ENCODE peak calls at places on chromosomes 1 and 21, in eight cellular contexts. U, B, V, E, G, K, X and D are unnamed samples. For H3K4me1, the result is how much of the 10 kb centered on the place peaks cover.

GRCh38 chr1:44723064-44723463 is 7.9 kb downstream of the RNU5D-1 start:
- DNase-seq in U (no peak), B (no peak), V (no peak), E (no peak), G (no peak), K (no peak), X (no peak), D (no peak)

GRCh38 chr1:47183308-47184089 is 6.3 kb downstream of the PDZK1IP1 start:
- DNase-seq in U (no peak), B (no peak), V (no peak), E (no peak), G (peak), K (no peak), X (no peak), D (no peak)

GRCh38 chr1:41240806-41241747 is 1.0 kb downstream of the SCMH1 start:
- DNase-seq in U (peak), B (peak), V (peak), E (peak), G (peak), K (peak), X (peak), D (peak)

GRCh38 chr1:237041795-237042466 is at the start of gene RYR2:
- DNase-seq in U (no peak), B (no peak), V (no peak), E (peak), G (no peak), K (peak), X (no peak), D (peak)

GRCh38 chr1:215523128-215523861 is 43.8 kb upstream of the KCTD3 start:
- DNase-seq in U (no peak), B (peak), V (no peak), E (no peak), G (no peak), K (no peak), X (no peak), D (no peak)

GRCh38 chr1:154714638-154715037 is 106.7 kb upstream of the ADAR start:
- DNase-seq in U (peak), B (peak), V (no peak), E (no peak), G (peak), K (no peak), X (peak), D (no peak)

GRCh38 chr1:176058686-176059085 is 148.4 kb downstream of the COP1 start:
- DNase-seq in U (peak), B (peak), V (no peak), E (no peak), G (no peak), K (no peak), X (no peak), D (no peak)

GRCh38 chr1:77832889-77833288 is 53.4 kb downstream of the MIGA1 start:
- DNase-seq in U (no peak), B (peak), V (no peak), E (no peak), G (no peak), K (no peak), X (no peak), D (no peak)

GRCh38 chr21:41767606-41768370 is 936 bp upstream of the RIPK4 start:
- DNase-seq in U (peak), B (peak), V (no peak), E (no peak), G (no peak), K (no peak), X (no peak), D (no peak)

GRCh38 chr1:47211796-47212269 is 20.2 kb downstream of the TAL1 start:
- DNase-seq in U (peak), B (no peak), V (no peak), E (peak), G (no peak), K (peak), X (no peak), D (peak)

GRCh38 chr1:53686371-53687267 is 52.3 kb downstream of the GLIS1 start:
- DNase-seq in U (no peak), B (peak), V (no peak), E (no peak), G (no peak), K (no peak), X (no peak), D (no peak)

GRCh38 chr1:156491151-156491949 is 9.2 kb downstream of the MEF2D start:
- DNase-seq in U (no peak), B (no peak), V (no peak), E (no peak), G (no peak), K (no peak), X (no peak), D (peak)

DNA sequence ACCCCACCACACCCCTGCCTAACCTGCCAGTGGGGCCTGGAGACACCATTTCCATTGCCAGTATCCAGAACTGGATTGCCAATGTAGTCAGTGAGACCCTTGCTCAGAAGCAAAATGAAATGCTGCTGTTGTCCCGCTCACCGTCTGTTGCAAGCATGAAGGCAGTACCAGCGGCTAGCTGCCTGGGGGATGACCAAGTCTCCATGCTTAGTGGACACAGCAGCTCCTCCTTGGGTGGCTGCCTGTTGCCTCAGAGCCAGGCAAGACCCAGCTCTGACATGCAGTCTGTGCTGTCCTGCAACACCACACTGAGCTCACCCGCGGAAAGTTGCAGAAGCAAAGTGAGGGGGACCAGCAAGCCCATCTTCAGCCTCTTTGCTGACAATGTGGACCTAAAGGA is 33.4 kb downstream of the STYXL2 start:
- DNase-seq in U (no peak), B (no peak), V (no peak), E (no peak), G (no peak), K (no peak), X (no peak), D (peak)
- H3K4me1 ChIP-seq in U (under half), B (under half), V (under half), E (under half), G (under half), K (under half), X (under half), D (under half)

GRCh38 chr1:39147099-39148025 is 57.1 kb upstream of the MACF1 start:
- DNase-seq in U (no peak), B (no peak), V (no peak), E (no peak), G (no peak), K (no peak), X (no peak), D (no peak)

GRCh38 chr1:39149509-39149908 is 55.0 kb upstream of the MACF1 start:
- DNase-seq in U (no peak), B (no peak), V (no peak), E (no peak), G (no peak), K (no peak), X (no peak), D (no peak)

GRCh38 chr1:39150779-39151178 is 53.7 kb upstream of the MACF1 start:
- DNase-seq in U (no peak), B (no peak), V (peak), E (no peak), G (no peak), K (no peak), X (no peak), D (no peak)

GRCh38 chr1:39146681-39147080 is 57.8 kb upstream of the MACF1 start:
- DNase-seq in U (no peak), B (no peak), V (no peak), E (no peak), G (no peak), K (no peak), X (no peak), D (no peak)

DNA sequence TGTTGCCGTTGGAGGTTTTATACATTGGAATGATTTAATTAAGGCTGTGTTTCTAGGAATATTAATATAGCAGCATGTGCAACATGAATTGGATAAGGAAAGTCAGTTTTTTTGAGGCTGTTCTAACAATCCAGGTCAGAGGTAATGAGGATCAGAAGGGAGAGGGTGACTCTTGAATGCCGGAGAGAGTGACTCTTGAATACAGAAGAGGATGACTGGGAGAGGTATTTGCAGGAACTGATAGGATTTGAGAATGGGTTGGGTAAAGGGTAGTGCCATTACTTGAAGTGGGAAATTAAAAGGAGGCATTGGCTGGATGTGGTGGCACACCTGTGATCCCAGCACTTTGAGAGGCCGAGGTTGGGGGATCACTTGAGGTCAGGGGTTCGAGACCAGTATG is 55.6 kb upstream of the MACF1 start:
- DNase-seq in U (no peak), B (peak), V (no peak), E (no peak), G (no peak), K (no peak), X (no peak), D (no peak)
- H3K4me1 ChIP-seq in U (under half), B (under half), V (under half), E (under half), G (under half), K (half or more), X (half or more), D (under half)

GRCh38 chr1:181783208-181783607 is 278.3 kb downstream of the ZNF648 start:
- DNase-seq in U (no peak), B (no peak), V (no peak), E (no peak), G (no peak), K (no peak), X (no peak), D (no peak)
- H3K4me1 ChIP-seq in U (under half), B (under half), V (under half), E (under half), G (under half), K (under half), X (under half), D (under half)

DNA sequence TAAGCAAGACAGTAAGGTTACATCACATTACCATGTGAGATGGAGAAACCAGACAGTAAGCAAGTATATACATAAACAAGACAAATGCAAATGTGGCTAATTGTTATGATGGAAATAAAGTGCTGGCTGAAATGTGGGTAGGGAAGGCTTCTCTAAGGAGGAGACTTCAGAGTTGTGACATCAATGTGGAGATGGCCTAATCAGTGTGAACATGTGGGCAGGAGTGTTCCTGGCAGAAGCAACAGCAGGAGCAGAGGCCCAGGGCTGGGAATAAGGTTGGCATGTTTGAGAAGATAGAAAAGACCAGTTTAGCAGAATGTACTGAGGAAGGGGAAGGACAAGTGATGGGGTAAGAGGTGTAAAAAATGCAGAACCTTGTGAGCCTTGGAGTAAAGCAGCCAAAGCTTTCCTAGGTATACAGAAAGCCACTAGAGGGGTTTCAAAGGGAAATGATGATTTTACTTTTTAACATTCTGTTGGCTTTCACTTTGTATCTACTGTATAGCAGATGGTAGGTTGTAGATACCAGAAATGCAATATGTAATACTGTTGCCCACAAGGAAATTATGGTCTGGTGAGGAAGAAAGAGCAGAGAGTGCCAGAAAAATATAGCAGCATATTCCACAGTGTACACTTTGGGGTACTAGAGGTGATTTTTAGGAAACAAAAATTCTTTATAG is 197.4 kb downstream of the FGGY start:
- DNase-seq in U (no peak), B (no peak), V (no peak), E (no peak), G (no peak), K (no peak), X (no peak), D (peak)
- H3K4me1 ChIP-seq in U (under half), B (under half), V (under half), E (under half), G (under half), K (under half), X (under half), D (under half)

GRCh38 chr21:36508948-36509347 is 29.0 kb upstream of the CLDN14 start:
- DNase-seq in U (no peak), B (no peak), V (peak), E (no peak), G (no peak), K (no peak), X (no peak), D (no peak)
- H3K4me1 ChIP-seq in U (under half), B (under half), V (under half), E (under half), G (under half), K (under half), X (under half), D (under half)

GRCh38 chr1:2582401-2582800 is 4.2 kb upstream of the PRXL2B start:
- DNase-seq in U (no peak), B (no peak), V (no peak), E (no peak), G (no peak), K (no peak), X (peak), D (peak)

GRCh38 chr1:2583331-2583791 is 3.2 kb upstream of the PRXL2B start:
- DNase-seq in U (peak), B (no peak), V (no peak), E (no peak), G (no peak), K (no peak), X (no peak), D (peak)

GRCh38 chr1:2584822-2585317 is 1.7 kb upstream of the PRXL2B start:
- DNase-seq in U (peak), B (no peak), V (no peak), E (no peak), G (no peak), K (no peak), X (no peak), D (peak)

GRCh38 chr1:2583871-2584341 is 2.7 kb upstream of the PRXL2B start:
- DNase-seq in U (peak), B (peak), V (no peak), E (no peak), G (no peak), K (no peak), X (peak), D (no peak)

GRCh38 chr1:2580691-2581090 is 5.9 kb upstream of the PRXL2B start:
- DNase-seq in U (no peak), B (no peak), V (no peak), E (no peak), G (no peak), K (no peak), X (peak), D (peak)
- H3K4me1 ChIP-seq in U (half or more), B (under half), V (under half), E (under half), G (under half), K (half or more), X (half or more), D (under half)

GRCh38 chr1:164607351-164607750 is 48.4 kb downstream of the PBX1 start:
- DNase-seq in U (no peak), B (no peak), V (no peak), E (no peak), G (no peak), K (no peak), X (no peak), D (no peak)

GRCh38 chr1:164608651-164609057 is 49.7 kb downstream of the PBX1 start:
- DNase-seq in U (no peak), B (peak), V (no peak), E (no peak), G (no peak), K (no peak), X (no peak), D (no peak)

GRCh38 chr1:164611754-164612642 is 53.0 kb downstream of the PBX1 start:
- DNase-seq in U (no peak), B (peak), V (peak), E (peak), G (peak), K (no peak), X (no peak), D (no peak)

GRCh38 chr1:164610528-164611222 is 51.7 kb downstream of the PBX1 start:
- DNase-seq in U (no peak), B (no peak), V (no peak), E (peak), G (no peak), K (no peak), X (no peak), D (no peak)

GRCh38 chr1:164609084-164609483 is 50.1 kb downstream of the PBX1 start:
- DNase-seq in U (no peak), B (no peak), V (no peak), E (no peak), G (no peak), K (no peak), X (no peak), D (no peak)
- H3K4me1 ChIP-seq in U (under half), B (under half), V (under half), E (half or more), G (under half), K (half or more), X (half or more), D (under half)